ENCODE peak calls at places on chromosomes 5 and 9, in seven cellular contexts. O, I, J, T, F, E and P are unnamed samples.

GRCh38 chr9:127384901-127385300 is 12.1 kb upstream of the SLC2A8 start:
- DNase-seq in I (no peak), T (no peak), J (no peak), F (no peak), E (no peak), O (no peak), P (no peak)

GRCh38 chr5:43601454-43602260 is 1.3 kb upstream of the NNT start:
- DNase-seq in T (no peak), O (no peak), J (peak; percentile 21), E (peak; percentile 30), F (no peak), I (no peak), P (no peak)

GRCh38 chr9:71253021-71253420 is 131.6 kb upstream of the TRPM3 start:
- DNase-seq in T (no peak), F (no peak), O (no peak), J (no peak), I (no peak), E (peak; percentile 0), P (no peak)

GRCh38 chr5:107514305-107514704 is 156.4 kb downstream of the EFNA5 start:
- DNase-seq in T (no peak), E (peak; percentile 80), J (no peak), F (no peak), O (no peak), I (no peak), P (no peak)

GRCh38 chr9:69801994-69802393 is 18.6 kb upstream of the CFAP95 start:
- DNase-seq in I (no peak), F (no peak), E (no peak), O (no peak), T (no peak), J (peak; percentile 9), P (no peak)

GRCh38 chr9:14488421-14489190 is 174.7 kb upstream of the NFIB start:
- DNase-seq in I (no peak), J (no peak), O (no peak), T (no peak), F (no peak), E (no peak), P (no peak)

GRCh38 chr5:54959673-54960418 is 25.5 kb downstream of the ESM1 start:
- DNase-seq in F (no peak), O (no peak), I (no peak), E (no peak), J (peak; percentile 19), T (no peak), P (no peak)

GRCh38 chr5:67063791-67064190 is 132.8 kb downstream of the CD180 start:
- DNase-seq in T (no peak), O (no peak), E (peak; percentile 42), F (no peak), J (peak; percentile 58), I (no peak), P (no peak)

GRCh38 chr5:63125862-63126261 is 547.2 kb downstream of the LRRC70 start:
- DNase-seq in O (no peak), F (no peak), T (no peak), I (no peak), E (peak; percentile 41), J (peak; percentile 71), P (no peak)

GRCh38 chr9:115615821-115616665 is 498.1 kb upstream of the TNC start:
- DNase-seq in T (no peak), I (no peak), J (peak; percentile 50), O (peak; percentile 95), E (peak; percentile 96), F (no peak), P (no peak)

GRCh38 chr5:60823574-60823973 is 20.5 kb downstream of the ELOVL7 start:
- DNase-seq in O (no peak), T (no peak), F (no peak), I (no peak), E (no peak), J (no peak), P (no peak)

GRCh38 chr5:38467353-38468040 is 88.9 kb downstream of the LIFR start:
- DNase-seq in I (no peak), T (no peak), J (peak; percentile 90), O (no peak), F (peak; percentile 47), E (no peak), P (peak; percentile 64)

GRCh38 chr9:73223594-73223993 is 71.9 kb downstream of the ANXA1 start:
- DNase-seq in T (no peak), F (no peak), J (no peak), I (no peak), O (no peak), E (no peak), P (no peak)

GRCh38 chr9:127095416-127095815 is 27.0 kb downstream of the ANGPTL2 start:
- DNase-seq in F (no peak), J (no peak), E (no peak), T (no peak), O (no peak), I (no peak), P (no peak)

GRCh38 chr9:123820139-123820538 is 109.8 kb downstream of the DENND1A start:
- DNase-seq in E (no peak), T (no peak), J (no peak), O (no peak), F (no peak), I (no peak), P (no peak)

GRCh38 chr5:125883223-125883622 is 540.0 kb upstream of the GRAMD2B start:
- DNase-seq in O (no peak), J (no peak), I (no peak), F (no peak), T (no peak), E (peak; percentile 91), P (no peak)

GRCh38 chr5:103357636-103358035 is 99.1 kb downstream of the MACIR start:
- DNase-seq in T (no peak), E (no peak), O (no peak), F (no peak), I (no peak), J (no peak), P (no peak)

GRCh38 chr9:123239726-123240125 is 28.7 kb downstream of the STRBP start:
- DNase-seq in J (no peak), I (no peak), O (no peak), F (no peak), T (no peak), E (peak; percentile 41), P (no peak)

GRCh38 chr5:88119535-88119934 is 149.1 kb downstream of the TMEM161B start:
- DNase-seq in I (no peak), T (no peak), O (no peak), F (no peak), J (no peak), E (no peak), P (no peak)

GRCh38 chr5:82387041-82387818 is 109.1 kb upstream of the RPS23 start:
- DNase-seq in I (no peak), T (peak; percentile 6), O (no peak), E (no peak), J (peak; percentile 79), F (no peak), P (no peak)

DNA sequence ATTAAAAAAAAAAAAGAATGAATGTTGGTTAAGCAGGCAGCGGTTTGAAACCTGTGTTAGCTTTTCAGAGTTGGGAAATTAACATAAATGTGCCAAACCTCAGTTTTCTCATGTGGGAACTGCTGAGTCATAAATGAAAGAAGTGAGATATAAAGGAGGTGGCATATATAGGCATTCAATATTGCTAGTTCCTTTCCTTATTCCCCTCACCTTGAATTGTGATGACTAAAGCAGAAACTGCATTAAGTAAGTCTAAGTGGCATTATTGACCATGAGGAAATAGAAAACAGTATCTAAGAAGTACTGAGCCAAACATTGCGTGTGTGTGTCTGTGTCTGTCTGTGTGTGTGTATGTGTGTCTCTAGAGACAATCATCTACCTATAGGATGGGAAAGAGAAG is 691.2 kb downstream of the TLR4 start:
- DNase-seq in F (no peak), J (no peak), E (peak; percentile 27), T (no peak), O (no peak), I (no peak), P (no peak)
- H3K9me3 ChIP-seq in F (no peaks in the 10 kb centered on the region), J (no peaks in the 10 kb centered on the region), E (no peaks in the 10 kb centered on the region), T (no peaks in the 10 kb centered on the region), O (no peaks in the 10 kb centered on the region), I (no peaks in the 10 kb centered on the region), P (no peaks in the 10 kb centered on the region)

DNA sequence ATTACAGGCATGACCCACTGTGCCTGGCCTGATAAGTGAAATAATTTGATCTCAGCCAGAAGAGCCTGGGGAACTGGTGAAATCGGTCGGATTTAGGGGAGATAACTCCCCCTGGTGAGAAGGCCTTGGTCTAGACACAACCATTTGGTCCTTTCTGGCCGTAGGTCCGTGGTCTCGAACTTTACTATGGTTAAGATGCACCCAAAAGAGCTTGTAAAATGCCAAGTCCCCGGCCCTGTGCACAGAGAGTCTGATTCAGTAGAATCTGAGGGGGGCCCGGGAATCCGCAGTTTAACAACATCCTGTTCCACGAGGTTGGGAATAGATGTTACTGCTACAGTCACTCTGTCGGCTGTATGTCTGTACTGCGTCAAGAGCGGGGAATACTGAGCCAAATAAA is 140.7 kb downstream of the C9orf50 start:
- DNase-seq in E (no peak), O (no peak), I (no peak), J (peak; percentile 63), F (no peak), T (no peak), P (no peak)
- H3K4me1 ChIP-seq in E (peaks cover 26% of the 10 kb centered on the region), O (peaks cover 23% of the 10 kb centered on the region), I (peaks cover 25% of the 10 kb centered on the region), J (peaks cover 49% of the 10 kb centered on the region), F (peaks cover 38% of the 10 kb centered on the region), T (peaks cover 30% of the 10 kb centered on the region), P (peaks cover 17% of the 10 kb centered on the region)

DNA sequence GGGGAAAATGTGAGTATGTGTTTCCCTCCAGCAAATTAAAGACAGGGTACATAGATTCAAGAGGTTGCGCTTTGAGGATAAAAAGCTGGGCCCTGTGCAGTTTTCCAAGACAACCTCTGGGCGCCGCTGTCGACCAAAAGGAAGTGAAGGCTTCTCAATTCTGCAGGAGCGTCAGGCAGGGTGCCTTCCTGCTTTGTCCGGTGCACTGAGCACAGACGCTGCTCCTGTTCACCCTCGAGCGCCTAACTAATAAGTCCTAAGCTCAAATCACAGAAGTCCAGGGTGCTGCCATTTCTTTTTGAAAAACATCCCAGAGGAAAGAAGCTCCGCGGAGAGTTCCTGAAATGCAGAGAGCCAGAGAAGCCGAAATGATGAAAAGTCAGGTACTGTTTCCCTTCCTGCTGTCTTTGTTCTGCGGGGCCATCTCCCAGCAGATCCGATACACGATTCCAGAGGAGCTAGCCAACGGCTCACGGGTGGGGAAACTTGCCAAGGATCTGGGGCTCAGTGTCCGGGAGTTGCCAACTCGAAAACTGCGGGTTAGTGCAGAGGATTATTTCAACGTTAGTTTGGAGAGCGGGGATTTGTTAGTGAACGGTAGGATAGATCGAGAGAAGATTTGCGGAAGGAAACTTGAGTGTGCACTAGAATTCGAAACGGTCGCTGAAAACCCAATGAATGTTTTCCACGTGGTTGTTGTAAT is at the start of gene PCDHGB1:
- DNase-seq in F (no peak), E (peak; percentile 39), T (no peak), J (peak; percentile 59), I (no peak), O (no peak), P (peak; percentile 27)
- H3K9me3 ChIP-seq in F (peaks cover 4% of the 10 kb centered on the region), E (peaks cover 32% of the 10 kb centered on the region), T (no peaks in the 10 kb centered on the region), J (no peaks in the 10 kb centered on the region), I (peaks cover 7% of the 10 kb centered on the region), O (peaks cover 6% of the 10 kb centered on the region), P (peaks cover 50% of the 10 kb centered on the region)

GRCh38 chr5:119063579-119064379 is 7.1 kb upstream of the DMXL1 start:
- DNase-seq in O (no peak), I (no peak), T (no peak), F (no peak), J (peak; percentile 86), E (peak; percentile 60), P (no peak)
- H3K4me1 ChIP-seq in O (no peaks in the 10 kb centered on the region), I (no peaks in the 10 kb centered on the region), T (no peaks in the 10 kb centered on the region), F (no peaks in the 10 kb centered on the region), J (no peaks in the 10 kb centered on the region), E (peaks cover 3% of the 10 kb centered on the region), P (no peaks in the 10 kb centered on the region)

DNA sequence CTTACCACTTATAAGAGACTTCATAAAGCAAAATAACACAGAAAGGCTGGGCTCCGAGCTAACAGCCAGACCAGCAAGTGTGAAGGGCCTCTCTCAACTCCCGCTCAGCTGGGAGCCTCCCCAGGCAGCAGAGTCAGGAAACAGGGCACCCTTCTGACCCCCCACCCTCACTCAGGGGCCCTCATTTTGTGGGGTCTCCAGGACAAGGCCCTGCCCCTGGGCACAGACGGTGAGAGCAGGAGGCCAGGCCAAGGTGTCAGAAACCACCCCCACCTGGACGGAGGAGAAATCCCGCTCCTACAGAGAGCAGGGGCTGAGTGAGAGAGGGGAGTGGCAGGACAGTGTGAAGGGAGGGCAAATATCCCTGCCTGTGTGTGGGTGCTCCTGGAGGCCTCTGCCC is 135.8 kb upstream of the FOXD4L5 start:
- DNase-seq in F (no peak), E (no peak), J (no peak), T (no peak), O (no peak), I (no peak), P (no peak)
- H3K9me3 ChIP-seq in F (no peaks in the 10 kb centered on the region), E (peaks cover 23% of the 10 kb centered on the region), J (no peaks in the 10 kb centered on the region), T (no peaks in the 10 kb centered on the region), O (peaks cover 12% of the 10 kb centered on the region), I (no peaks in the 10 kb centered on the region), P (peaks cover 41% of the 10 kb centered on the region)